ENCODE peak calls at places on chromosomes 1 and 21, in six cellular contexts. O is PC-9, T is GM06990, V is fibroblast of mammary gland, A is AG04450, G is tibial artery. N is an unnamed sample.

GRCh38 chr1:246002725-246003441 is 504.2 kb downstream of the SMYD3 start:
- DNase-seq in A (peak; percentile 74), O (no peak), T (peak; percentile 26), G (peak; percentile 86), V (peak; percentile 89), N (peak; percentile 79)

GRCh38 chr1:207822124-207822601 is 70.3 kb downstream of the CD46 start:
- DNase-seq in O (no peak), A (no peak), G (peak; percentile 23), T (peak; percentile 66), V (no peak), N (peak; percentile 86)

GRCh38 chr1:192061556-192061955 is 96.7 kb upstream of the RGS18 start:
- DNase-seq in A (no peak), T (no peak), G (no peak), O (no peak), V (no peak), N (no peak)

GRCh38 chr1:48960304-48960703 is 183.6 kb upstream of the BEND5 start:
- DNase-seq in A (no peak), G (no peak), O (no peak), V (peak; percentile 36), T (no peak), N (no peak)

GRCh38 chr1:199574949-199575348 is 452.6 kb upstream of the NR5A2 start:
- DNase-seq in O (no peak), A (no peak), G (no peak), V (no peak), T (peak; percentile 5), N (no peak)

GRCh38 chr1:46798820-46799219 is at the start of gene CYP4B1:
- DNase-seq in O (no peak), T (no peak), V (no peak), G (peak; percentile 81), A (no peak), N (no peak)

GRCh38 chr1:83798965-83799364 is 200.0 kb downstream of the TTLL7 start:
- DNase-seq in A (no peak), T (no peak), O (no peak), V (no peak), G (no peak), N (no peak)

GRCh38 chr1:10613340-10613739 is 138.6 kb downstream of the PEX14 start:
- DNase-seq in V (no peak), T (no peak), A (no peak), O (no peak), G (no peak), N (no peak)

GRCh38 chr1:214259353-214259982 is 21.5 kb upstream of the SMYD2 start:
- DNase-seq in T (no peak), V (peak; percentile 28), G (no peak), A (no peak), O (peak; percentile 64), N (no peak)

GRCh38 chr1:93592636-93592949 is 89.0 kb downstream of the BCAR3 start:
- DNase-seq in O (no peak), G (peak; percentile 43), A (no peak), V (no peak), T (no peak), N (no peak)

GRCh38 chr1:247540536-247540935 is 4.3 kb upstream of the OR2C3 start:
- DNase-seq in G (no peak), V (no peak), A (no peak), T (no peak), O (no peak), N (no peak)

GRCh38 chr1:31799895-31800676 is 15.7 kb downstream of the SPOCD1 start:
- DNase-seq in V (no peak), T (no peak), G (peak; percentile 8), A (no peak), O (no peak), N (no peak)

GRCh38 chr1:167968569-167968968 is 31.7 kb upstream of the MPC2 start:
- DNase-seq in T (no peak), V (no peak), O (no peak), G (no peak), A (no peak), N (no peak)

GRCh38 chr1:33147997-33148314 is 33.9 kb downstream of the TRIM62 start:
- DNase-seq in A (no peak), T (no peak), V (peak; percentile 63), O (no peak), G (no peak), N (no peak)

GRCh38 chr21:16198546-16198945 is 468.8 kb downstream of the USP25 start:
- DNase-seq in V (peak; percentile 20), O (no peak), A (no peak), G (no peak), T (no peak), N (no peak)

GRCh38 chr1:98870959-98871903 is 133.4 kb downstream of the PLPPR5 start:
- DNase-seq in G (no peak), T (peak; percentile 35), O (no peak), V (peak; percentile 3), A (no peak), N (peak; percentile 57)

GRCh38 chr1:162229534-162229933 is 147.1 kb downstream of the SPATA46 start:
- DNase-seq in V (no peak), G (no peak), A (no peak), O (no peak), T (no peak), N (peak; percentile 23)

GRCh38 chr1:85378526-85378925 is 86.4 kb downstream of the DDAH1 start:
- DNase-seq in V (no peak), G (no peak), O (no peak), T (no peak), A (no peak), N (no peak)

GRCh38 chr1:150999051-150999674 is 7.5 kb downstream of the MINDY1 start:
- DNase-seq in T (no peak), G (no peak), V (peak; percentile 66), O (no peak), A (peak; percentile 37), N (no peak)

GRCh38 chr1:31421404-31422040 is 8.5 kb downstream of the SERINC2 start:
- DNase-seq in A (no peak), O (no peak), V (no peak), T (no peak), G (no peak), N (no peak)

GRCh38 chr1:77469311-77469710 is 187.5 kb downstream of the AK5 start:
- DNase-seq in V (no peak), G (no peak), A (no peak), T (no peak), O (no peak), N (no peak)

GRCh38 chr1:67608661-67609571 is 76.1 kb upstream of the GADD45A start:
- DNase-seq in T (no peak), O (no peak), G (no peak), A (no peak), V (no peak), N (no peak)

GRCh38 chr1:45551684-45552083 is 1.1 kb downstream of the AKR1A1 start:
- DNase-seq in T (no peak), O (no peak), A (no peak), G (no peak), V (no peak), N (no peak)

GRCh38 chr1:1181129-1181937 is 7.7 kb downstream of the TTLL10 start:
- DNase-seq in T (peak; percentile 3), V (no peak), G (no peak), O (no peak), A (no peak), N (no peak)

GRCh38 chr1:112396668-112397025 is 633 bp downstream of the CTTNBP2NL start:
- DNase-seq in G (no peak), A (no peak), T (no peak), V (no peak), O (no peak), N (no peak)

GRCh38 chr1:109298666-109299086 is 8.1 kb downstream of the MYBPHL start:
- DNase-seq in O (no peak), V (peak; percentile 37), T (no peak), G (no peak), A (no peak), N (peak; percentile 66)

GRCh38 chr1:224047538-224047937 is 66.4 kb upstream of the FBXO28 start:
- DNase-seq in V (peak; percentile 53), T (no peak), A (no peak), O (no peak), G (no peak), N (no peak)

GRCh38 chr1:177567393-177567792 is 396.6 kb downstream of the BRINP2 start:
- DNase-seq in V (peak; percentile 39), O (no peak), T (no peak), G (no peak), A (peak; percentile 0), N (no peak)
- TF ChIP-seq CTCF in V (peak; percentile 49), O (no peak), T (peak; percentile 26), G (peak; percentile 15), A (peak; percentile 51), N (no peak)

DNA sequence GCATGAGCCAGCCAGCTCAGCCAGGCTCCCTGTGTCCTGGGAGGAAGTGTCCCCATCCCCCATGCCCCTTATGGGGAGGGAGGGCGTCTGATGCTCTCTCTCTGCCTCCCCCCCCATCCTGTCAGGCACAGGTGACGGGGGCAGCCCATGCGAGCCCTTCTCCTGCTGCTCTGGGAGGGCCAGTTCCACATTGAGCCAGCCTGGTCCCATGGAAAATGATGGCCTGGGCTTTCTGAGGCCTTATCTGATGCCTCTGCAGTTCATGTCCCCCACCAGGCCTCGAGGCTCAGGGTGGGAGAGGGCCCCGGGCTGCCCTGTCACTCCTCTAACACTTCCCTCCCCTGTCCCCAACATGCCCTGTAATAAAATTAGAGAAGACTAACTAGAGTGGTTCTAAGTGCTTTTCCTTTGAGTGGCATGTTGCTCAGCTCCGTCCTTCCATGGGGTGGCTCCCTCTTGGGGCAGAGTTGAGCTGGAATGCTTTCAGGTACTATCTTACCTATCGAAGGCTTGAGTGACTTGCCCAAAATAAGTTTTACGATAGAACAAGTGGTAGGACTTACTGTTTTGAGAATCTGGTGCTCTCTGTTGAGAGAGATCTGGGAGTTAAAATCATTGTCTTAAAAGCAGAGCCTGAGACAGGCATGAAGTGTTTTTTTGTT is 1.8 kb upstream of the MTFR1L start:
- DNase-seq in A (no peak), G (no peak), V (no peak), O (no peak), T (no peak), N (no peak)
- TF ChIP-seq CTCF in A (peak; percentile 22), G (no peak), V (no peak), O (no peak), T (no peak), N (no peak)

GRCh38 chr1:22935450-22935849 is 37.2 kb downstream of the LACTBL1 start:
- DNase-seq in O (no peak), A (no peak), T (no peak), V (no peak), G (no peak), N (no peak)

GRCh38 chr1:22932803-22933470 is 39.7 kb downstream of the LACTBL1 start:
- DNase-seq in G (no peak), A (no peak), O (no peak), T (no peak), V (no peak), N (no peak)

GRCh38 chr1:22925111-22925510 is 47.6 kb downstream of the LACTBL1 start:
- DNase-seq in T (no peak), V (peak; percentile 6), O (no peak), A (no peak), G (no peak), N (no peak)

GRCh38 chr1:22930235-22930912 is 42.3 kb downstream of the LACTBL1 start:
- DNase-seq in G (no peak), O (no peak), V (peak; percentile 28), A (no peak), T (no peak), N (peak; percentile 75)
- TF ChIP-seq CTCF in G (peak; percentile 44), O (peak; percentile 80), V (peak; percentile 80), A (peak; percentile 85), T (peak; percentile 83), N (peak; percentile 59)

DNA sequence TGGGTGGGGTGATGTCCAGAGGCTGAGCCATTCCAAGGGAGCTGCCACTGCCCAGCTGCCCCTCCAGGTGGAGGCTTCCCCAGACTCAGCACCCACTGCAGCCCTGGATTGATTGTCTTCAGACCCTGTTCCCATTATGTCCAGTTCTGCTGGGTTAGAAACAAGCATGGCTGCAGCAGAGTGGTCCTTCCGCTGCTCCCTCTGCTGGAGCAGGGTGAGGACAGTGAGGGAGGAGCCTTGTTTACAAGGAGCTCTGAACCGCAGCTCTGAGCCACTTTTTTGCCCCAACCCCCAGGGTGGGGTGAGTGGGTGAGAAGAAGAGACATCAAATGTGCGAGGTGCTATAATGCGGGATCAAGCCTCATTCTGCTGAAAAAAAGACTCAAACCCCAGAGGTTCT is 2.3 kb downstream of the TNNT2 start:
- DNase-seq in T (no peak), G (no peak), V (no peak), O (no peak), A (no peak), N (no peak)
- TF ChIP-seq CTCF in T (peak; percentile 10), G (no peak), V (peak; percentile 15), O (no peak), A (peak; percentile 47), N (no peak)